ENCODE peak calls at places on chromosomes 11 and 22, in eight cellular contexts. J, T, Y, D, B, C, U and V are unnamed samples.

GRCh38 chr22:38953577-38954413 is 3.6 kb upstream of the APOBEC3A start:
- DNase-seq in J (no peak), T (peak), Y (no peak), D (peak), B (no peak), C (no peak), U (peak), V (no peak)

GRCh38 chr11:3107608-3108182 is 50.5 kb upstream of the CARS1 start:
- DNase-seq in J (no peak), T (no peak), Y (no peak), D (peak), B (no peak), C (no peak), U (no peak), V (no peak)

GRCh38 chr22:36659762-36660509 is 43.6 kb downstream of the CACNG2 start:
- DNase-seq in J (peak), T (no peak), Y (peak), D (peak), B (peak), C (no peak), U (peak), V (no peak)

GRCh38 chr11:665062-665706 is 28.1 kb downstream of the DRD4 start:
- DNase-seq in J (no peak), T (no peak), Y (no peak), D (no peak), B (no peak), C (no peak), U (no peak), V (no peak)

GRCh38 chr11:78676026-78676557 is 101.4 kb upstream of the NARS2 start:
- DNase-seq in J (no peak), T (no peak), Y (no peak), D (no peak), B (no peak), C (no peak), U (no peak), V (no peak)

GRCh38 chr11:117419915-117420485 is 92.3 kb downstream of the CEP164 start:
- DNase-seq in J (no peak), T (no peak), Y (no peak), D (no peak), B (no peak), C (no peak), U (no peak), V (no peak)

GRCh38 chr22:46086577-46087335 is 63.6 kb upstream of the PPARA start:
- DNase-seq in J (peak), T (no peak), Y (no peak), D (no peak), B (no peak), C (no peak), U (no peak), V (no peak)

GRCh38 chr11:22976146-22976545 is 115.9 kb upstream of the CCDC179 start:
- DNase-seq in J (no peak), T (no peak), Y (peak), D (no peak), B (no peak), C (no peak), U (peak), V (no peak)

GRCh38 chr11:134331565-134332188 is at the start of gene GLB1L2:
- DNase-seq in J (peak), T (peak), Y (peak), D (peak), B (peak), C (peak), U (peak), V (no peak)

GRCh38 chr11:15199693-15200092 is 85.0 kb downstream of the INSC start:
- DNase-seq in J (no peak), T (no peak), Y (no peak), D (no peak), B (peak), C (no peak), U (no peak), V (no peak)

GRCh38 chr11:5807580-5807979 is 1.1 kb upstream of the OR52N2 start:
- DNase-seq in J (no peak), T (no peak), Y (no peak), D (no peak), B (no peak), C (no peak), U (no peak), V (no peak)

GRCh38 chr11:48036011-48036410 is 55.7 kb downstream of the PTPRJ start:
- DNase-seq in J (no peak), T (no peak), Y (no peak), D (no peak), B (no peak), C (no peak), U (no peak), V (no peak)

GRCh38 chr22:40009953-40010751 is 15.4 kb downstream of the FAM83F start:
- DNase-seq in J (no peak), T (no peak), Y (no peak), D (no peak), B (no peak), C (peak), U (no peak), V (no peak)

GRCh38 chr11:35151896-35152295 is 12.9 kb downstream of the CD44 start:
- DNase-seq in J (no peak), T (no peak), Y (no peak), D (no peak), B (no peak), C (no peak), U (no peak), V (no peak)

GRCh38 chr22:29346659-29347058 is 31.2 kb upstream of the RASL10A start:
- DNase-seq in J (peak), T (no peak), Y (no peak), D (no peak), B (no peak), C (no peak), U (no peak), V (no peak)

GRCh38 chr11:69233761-69234136 is 60.2 kb upstream of the MYEOV start:
- DNase-seq in J (no peak), T (no peak), Y (no peak), D (peak), B (no peak), C (no peak), U (no peak), V (no peak)

GRCh38 chr22:43570531-43571144 is 158.8 kb downstream of the MPPED1 start:
- DNase-seq in J (no peak), T (no peak), Y (no peak), D (no peak), B (no peak), C (no peak), U (no peak), V (no peak)

GRCh38 chr22:39545310-39546063 is 12.9 kb upstream of the RPS19BP1 start:
- DNase-seq in J (no peak), T (no peak), Y (no peak), D (peak), B (no peak), C (peak), U (no peak), V (no peak)

GRCh38 chr11:47348859-47349258 is 3.6 kb downstream of the MYBPC3 start:
- DNase-seq in J (no peak), T (no peak), Y (peak), D (no peak), B (no peak), C (no peak), U (no peak), V (peak)

GRCh38 chr11:1218256-1218787 is 4.5 kb upstream of the MUC5B start:
- DNase-seq in J (no peak), T (no peak), Y (no peak), D (peak), B (no peak), C (no peak), U (no peak), V (no peak)

GRCh38 chr11:66546368-66546965 is at the start of gene ACTN3:
- DNase-seq in J (no peak), T (no peak), Y (no peak), D (peak), B (peak), C (no peak), U (no peak), V (no peak)

GRCh38 chr11:114179234-114179941 is 116.8 kb upstream of the NNMT start:
- DNase-seq in J (peak), T (no peak), Y (peak), D (peak), B (peak), C (no peak), U (no peak), V (peak)

GRCh38 chr11:36088234-36088975 is 144.5 kb downstream of the LDLRAD3 start:
- DNase-seq in J (no peak), T (no peak), Y (no peak), D (no peak), B (no peak), C (no peak), U (no peak), V (no peak)

GRCh38 chr11:84800755-84801346 is 826.3 kb downstream of the DLG2 start:
- DNase-seq in J (no peak), T (no peak), Y (peak), D (no peak), B (no peak), C (no peak), U (no peak), V (no peak)

GRCh38 chr22:19973551-19974183 is 32.0 kb upstream of the TXNRD2 start:
- DNase-seq in J (no peak), T (no peak), Y (no peak), D (no peak), B (no peak), C (no peak), U (no peak), V (no peak)
- H3K27ac ChIP-seq in J (no peak), T (no peak), Y (no peak), D (no peak), B (no peak), C (no peak), U (no peak), V (no peak)

GRCh38 chr11:13053255-13053917 is 44.3 kb downstream of the RASSF10 start:
- DNase-seq in J (no peak), T (no peak), Y (no peak), D (no peak), B (no peak), C (no peak), U (no peak), V (no peak)
- H3K27ac ChIP-seq in J (no peak), T (no peak), Y (no peak), D (no peak), B (no peak), C (no peak), U (no peak), V (no peak)

GRCh38 chr22:17867160-17867785 is 93.0 kb upstream of the BID start:
- DNase-seq in J (no peak), T (no peak), Y (no peak), D (peak), B (peak), C (no peak), U (peak), V (no peak)

GRCh38 chr22:17866621-17867020 is 92.4 kb upstream of the BID start:
- DNase-seq in J (no peak), T (no peak), Y (no peak), D (no peak), B (no peak), C (no peak), U (no peak), V (no peak)

GRCh38 chr22:17866127-17866526 is 91.9 kb upstream of the BID start:
- DNase-seq in J (peak), T (no peak), Y (no peak), D (no peak), B (no peak), C (no peak), U (no peak), V (no peak)

GRCh38 chr22:17864398-17865182 is 90.3 kb upstream of the BID start:
- DNase-seq in J (no peak), T (no peak), Y (no peak), D (no peak), B (no peak), C (no peak), U (no peak), V (no peak)

GRCh38 chr22:17865183-17866055 is 91.2 kb upstream of the BID start:
- DNase-seq in J (no peak), T (no peak), Y (no peak), D (no peak), B (no peak), C (no peak), U (no peak), V (no peak)
- H3K27ac ChIP-seq in J (peak), T (no peak), Y (no peak), D (no peak), B (peak), C (no peak), U (no peak), V (no peak)

GRCh38 chr11:77094841-77095365 is 7.7 kb upstream of the OMP start:
- DNase-seq in J (no peak), T (no peak), Y (no peak), D (no peak), B (no peak), C (no peak), U (no peak), V (no peak)
- H3K27ac ChIP-seq in J (no peak), T (no peak), Y (no peak), D (peak), B (no peak), C (no peak), U (no peak), V (no peak)

GRCh38 chr11:106369224-106369623 is 291.8 kb downstream of the AASDHPPT start:
- DNase-seq in J (no peak), T (no peak), Y (no peak), D (no peak), B (no peak), C (no peak), U (no peak), V (no peak)
- H3K27ac ChIP-seq in J (no peak), T (no peak), Y (peak), D (no peak), B (no peak), C (no peak), U (no peak), V (no peak)

DNA sequence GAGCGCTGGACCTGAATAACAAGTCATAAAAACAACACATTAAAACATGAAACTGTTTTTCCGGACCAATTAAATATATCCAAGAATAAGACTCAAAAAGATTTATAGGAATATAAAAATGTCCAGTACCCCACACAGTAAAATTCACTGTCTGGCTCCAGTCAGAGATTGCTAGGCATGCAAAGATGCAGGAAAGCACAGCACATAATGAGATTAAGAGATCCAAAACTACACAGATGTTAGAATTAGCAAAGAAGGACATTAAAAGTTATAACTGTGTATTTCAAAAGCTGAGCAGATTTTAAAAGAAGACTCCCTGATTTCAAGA is 13.7 kb downstream of the LRRC75B start:
- DNase-seq in J (no peak), T (no peak), Y (no peak), D (no peak), B (no peak), C (no peak), U (no peak), V (no peak)
- H3K27ac ChIP-seq in J (no peak), T (no peak), Y (no peak), D (peak), B (no peak), C (no peak), U (no peak), V (no peak)

GRCh38 chr11:116192509-116193206 is 580.1 kb downstream of the BUD13 start:
- DNase-seq in J (no peak), T (no peak), Y (no peak), D (no peak), B (no peak), C (no peak), U (no peak), V (no peak)
- H3K27ac ChIP-seq in J (no peak), T (no peak), Y (no peak), D (no peak), B (no peak), C (no peak), U (no peak), V (no peak)

DNA sequence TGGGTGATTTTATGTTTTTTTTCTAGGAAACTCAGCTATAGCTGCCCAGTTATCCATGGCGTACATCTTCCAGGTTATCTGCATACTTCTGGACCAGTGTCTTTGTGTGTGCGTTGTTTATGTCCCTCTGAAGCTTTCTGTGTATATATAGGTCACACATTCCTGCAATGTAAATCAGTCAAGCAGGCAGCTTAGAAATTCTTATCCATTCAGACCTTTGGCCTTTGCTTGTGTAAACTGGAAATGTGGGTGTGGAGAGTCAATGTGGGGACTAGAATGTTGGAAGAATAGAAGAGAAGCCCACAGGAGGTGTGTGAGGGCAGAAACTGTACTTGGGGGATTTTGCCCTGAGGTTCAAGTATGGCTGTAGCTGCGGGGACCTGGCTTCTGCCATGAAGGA is 51.7 kb downstream of the BARX2 start:
- DNase-seq in J (no peak), T (no peak), Y (no peak), D (peak), B (no peak), C (no peak), U (no peak), V (no peak)
- H3K27ac ChIP-seq in J (no peak), T (no peak), Y (no peak), D (peak), B (no peak), C (no peak), U (no peak), V (no peak)